ENCODE peak calls at places on chromosomes 16 and 17, in four cellular contexts. C is stomach, W is uterus, E is Peyer's patch. T is an unnamed sample.

GRCh38 chr17:78132767-78133178 is 2.2 kb downstream of the TMC8 start:
- DNase-seq in E (no peak), W (no peak), C (no peak), T (no peak)

GRCh38 chr17:59367657-59368045 is 36.2 kb downstream of the YPEL2 start:
- DNase-seq in C (no peak), E (no peak), W (no peak), T (no peak)

GRCh38 chr16:65672960-65673359 is 551.1 kb upstream of the CDH11 start:
- DNase-seq in C (no peak), W (no peak), E (no peak), T (no peak)

GRCh38 chr17:29617481-29618271 is 5.0 kb downstream of the CORO6 start:
- DNase-seq in E (peak), W (no peak), C (peak), T (peak)

GRCh38 chr17:55717898-55718735 is 4.5 kb downstream of the TMEM100 start:
- DNase-seq in W (peak), E (peak), C (peak), T (peak)

GRCh38 chr17:19650826-19651225 is 2.3 kb downstream of the ALDH3A2 start:
- DNase-seq in C (no peak), W (no peak), E (no peak), T (no peak)

GRCh38 chr17:28961391-28961790 is 10.1 kb upstream of the PHF12 start:
- DNase-seq in C (no peak), E (no peak), W (no peak), T (no peak)

GRCh38 chr17:48835971-48836370 is 5.1 kb downstream of the CALCOCO2 start:
- DNase-seq in C (peak), E (no peak), W (no peak), T (peak)

GRCh38 chr16:88566158-88566557 is 4.0 kb upstream of the ZC3H18 start:
- DNase-seq in W (no peak), E (no peak), C (no peak), T (no peak)

GRCh38 chr16:80433617-80434016 is 107.2 kb upstream of the DYNLRB2 start:
- DNase-seq in E (no peak), C (no peak), W (no peak), T (no peak)

GRCh38 chr17:44144966-44145739 is 3.4 kb downstream of the HROB start:
- DNase-seq in E (no peak), C (no peak), W (no peak), T (no peak)

GRCh38 chr17:15998031-15998574 is 1.4 kb downstream of the ZSWIM7 start:
- DNase-seq in C (no peak), W (no peak), E (no peak), T (no peak)

GRCh38 chr17:14745122-14745521 is 444.2 kb downstream of the HS3ST3B1 start:
- DNase-seq in E (no peak), W (no peak), C (no peak), T (no peak)

GRCh38 chr17:65987988-65988387 is 203.9 kb downstream of the CEP112 start:
- DNase-seq in E (no peak), W (no peak), C (no peak), T (peak)

GRCh38 chr16:67157892-67158635 is 1.6 kb downstream of the TRADD start:
- DNase-seq in C (no peak), E (no peak), W (no peak), T (peak)

GRCh38 chr16:51465026-51465425 is 314.0 kb upstream of the SALL1 start:
- DNase-seq in E (no peak), W (no peak), C (no peak), T (no peak)

GRCh38 chr16:67661101-67661661 is 421 bp downstream of the PARD6A start:
- DNase-seq in E (no peak), C (no peak), W (no peak), T (no peak)

GRCh38 chr16:15653227-15653626 is 3.2 kb downstream of the NDE1 start:
- DNase-seq in C (no peak), E (no peak), W (no peak), T (no peak)

DNA sequence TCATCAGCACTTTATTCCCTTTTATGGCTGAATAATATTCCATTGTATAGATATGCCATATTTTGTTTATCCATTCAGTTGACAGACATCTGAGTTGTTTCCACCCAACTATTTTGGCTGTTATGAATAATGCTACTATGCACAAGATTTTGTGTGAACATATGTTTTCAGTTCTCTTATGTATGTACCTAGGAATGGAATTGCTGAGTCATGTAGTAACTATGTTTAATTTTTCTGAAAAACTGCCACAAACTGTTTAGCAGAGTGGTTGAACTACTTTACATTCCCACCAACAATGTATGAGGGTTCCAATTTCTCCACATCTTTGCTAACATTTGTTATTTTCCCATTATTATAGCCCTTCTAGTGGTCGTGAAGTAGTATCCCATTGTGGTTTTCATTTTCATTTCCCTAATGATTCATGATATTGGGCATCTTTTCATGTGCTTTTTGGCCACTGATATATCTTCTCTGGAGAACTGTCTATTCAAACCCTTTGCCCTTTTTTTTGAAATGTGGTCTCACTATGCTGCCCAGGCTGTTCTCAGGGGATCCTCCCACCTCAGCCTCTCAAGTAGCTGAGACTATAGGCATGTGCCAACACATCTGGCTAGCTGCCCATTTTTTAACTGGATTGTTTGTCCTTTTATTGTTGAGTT is 26.3 kb downstream of the SMURF2 start:
- DNase-seq in W (no peak), E (no peak), C (no peak), T (peak)
- TF ChIP-seq CTCF in W (no peak), E (no peak), C (no peak), T (no peak)

GRCh38 chr17:2266045-2266864 is 37.3 kb downstream of the SMG6 start:
- DNase-seq in E (peak), C (peak), W (no peak), T (peak)
- H3K4me3 ChIP-seq in E (no peak), C (no peak), W (no peak), T (peak)

GRCh38 chr17:22507823-22508222 is 815.5 kb downstream of the KCNJ18 start:
- DNase-seq in C (no peak), W (no peak), E (no peak), T (no peak)
- TF ChIP-seq CTCF in C (no peak), W (no peak), E (no peak), T (no peak)

GRCh38 chr16:30354423-30355143 is 525 bp downstream of the CD2BP2 start:
- DNase-seq in E (no peak), C (no peak), W (no peak), T (no peak)

GRCh38 chr16:30355144-30355953 is at the start of gene CD2BP2:
- DNase-seq in C (peak), W (peak), E (peak), T (peak)

GRCh38 chr16:30351586-30352419 is 3.3 kb downstream of the CD2BP2 start:
- DNase-seq in E (no peak), W (peak), C (peak), T (no peak)

GRCh38 chr16:30352488-30353401 is 2.4 kb downstream of the CD2BP2 start:
- DNase-seq in E (no peak), W (no peak), C (no peak), T (no peak)

DNA sequence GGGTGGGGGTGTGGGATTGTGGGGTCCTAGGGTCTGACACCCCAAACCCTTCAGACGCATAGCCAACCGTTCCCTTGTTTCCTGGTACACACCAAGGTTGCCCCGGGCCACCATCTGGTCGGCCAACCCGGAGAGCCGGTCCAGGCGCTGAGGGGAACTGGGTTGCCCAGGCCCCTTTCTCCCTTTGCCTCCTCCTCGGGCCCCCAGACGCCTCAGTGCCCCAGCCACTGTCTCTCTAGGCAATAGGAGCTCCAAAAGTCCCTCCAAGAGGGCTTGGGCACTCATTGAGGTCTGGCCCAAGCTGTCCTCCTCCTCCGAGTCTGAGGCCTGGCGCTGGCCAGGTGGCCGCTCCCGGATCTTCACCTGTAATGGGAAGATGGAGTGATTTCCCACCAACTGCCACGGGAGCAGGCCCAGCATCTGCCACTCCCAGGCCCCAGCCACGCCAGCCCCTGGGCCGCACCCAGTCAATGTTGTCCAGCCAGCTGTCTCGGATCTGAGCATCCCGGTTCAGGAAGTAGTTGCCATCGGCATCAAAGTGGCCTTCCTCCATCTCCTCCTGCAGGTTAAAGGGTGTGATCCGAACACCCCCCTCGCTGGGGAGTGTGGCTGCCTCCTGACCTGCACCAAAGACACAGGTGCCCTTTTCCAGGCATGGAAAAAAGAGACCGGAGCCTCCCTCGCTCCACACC is 1.5 kb downstream of the CD2BP2 start:
- DNase-seq in E (no peak), C (no peak), W (no peak), T (no peak)
- H3K4me3 ChIP-seq in E (no peak), C (no peak), W (no peak), T (no peak)

DNA sequence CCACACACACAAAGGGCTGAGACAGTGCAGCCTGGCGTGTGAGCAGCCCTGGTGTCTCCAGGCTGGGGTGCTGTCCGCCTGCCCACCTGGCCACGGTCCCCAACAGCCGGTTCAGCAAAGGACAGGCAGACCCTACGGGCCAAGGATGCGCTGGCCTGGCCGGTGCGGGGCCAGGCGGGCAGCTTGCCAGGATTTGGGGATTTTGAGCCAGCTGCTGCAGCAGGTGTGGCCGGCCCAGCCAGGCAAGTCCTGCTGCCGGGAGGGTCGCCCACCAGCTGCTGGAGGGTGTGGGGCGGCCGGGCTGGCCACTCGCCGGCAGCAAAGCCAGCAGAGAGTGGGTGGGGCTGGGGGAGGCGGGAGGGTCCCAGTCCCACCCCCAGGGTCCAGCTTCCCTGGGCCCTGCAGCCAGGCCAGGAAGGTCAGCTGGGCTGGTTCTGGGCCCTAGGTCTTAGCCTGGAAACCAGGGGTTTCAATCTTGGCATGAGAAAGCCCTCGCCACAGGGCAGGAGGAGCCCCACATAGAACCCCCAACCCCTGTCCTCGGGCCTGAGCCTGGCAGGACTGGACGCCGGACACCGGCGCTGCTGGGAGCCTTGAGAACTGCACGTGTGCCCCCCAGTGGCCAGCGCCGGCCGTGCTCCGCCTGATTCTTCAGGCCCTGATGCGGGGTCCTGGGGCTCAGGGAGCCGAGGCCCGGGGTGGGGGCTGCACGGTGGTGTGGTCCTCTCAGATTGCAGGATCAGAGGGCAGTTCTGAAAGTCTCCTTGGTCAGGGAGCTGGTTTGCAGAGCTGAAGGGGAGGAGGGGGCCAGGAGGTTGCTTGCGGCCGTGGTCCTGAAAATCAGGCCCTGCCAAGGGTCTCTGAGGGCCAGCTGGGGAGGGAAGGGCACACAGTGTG is 17.6 kb upstream of the SSTR5 start:
- DNase-seq in E (peak), C (peak), W (no peak), T (peak)
- TF ChIP-seq CTCF in E (peak), C (peak), W (no peak), T (peak)

GRCh38 chr17:8630227-8630801 is at the start of gene MYH10:
- DNase-seq in C (no peak), E (no peak), W (peak), T (no peak)
- H3K4me3 ChIP-seq in C (peak), E (peak), W (peak), T (peak)

GRCh38 chr16:11347831-11348230 is 2.6 kb downstream of the RMI2 start:
- DNase-seq in C (no peak), E (no peak), W (no peak), T (no peak)

GRCh38 chr16:11348737-11349598 is 3.7 kb downstream of the RMI2 start:
- DNase-seq in C (no peak), W (no peak), E (no peak), T (no peak)

GRCh38 chr16:11342021-11342855 is 3.0 kb upstream of the RMI2 start:
- DNase-seq in E (no peak), W (no peak), C (no peak), T (no peak)

GRCh38 chr16:11346700-11347319 is 1.6 kb downstream of the RMI2 start:
- DNase-seq in C (no peak), W (no peak), E (no peak), T (no peak)

GRCh38 chr16:11345040-11345862 is at the start of gene RMI2:
- DNase-seq in E (peak), W (peak), C (peak), T (peak)
- TF ChIP-seq CTCF in E (no peak), W (no peak), C (no peak), T (no peak)

DNA sequence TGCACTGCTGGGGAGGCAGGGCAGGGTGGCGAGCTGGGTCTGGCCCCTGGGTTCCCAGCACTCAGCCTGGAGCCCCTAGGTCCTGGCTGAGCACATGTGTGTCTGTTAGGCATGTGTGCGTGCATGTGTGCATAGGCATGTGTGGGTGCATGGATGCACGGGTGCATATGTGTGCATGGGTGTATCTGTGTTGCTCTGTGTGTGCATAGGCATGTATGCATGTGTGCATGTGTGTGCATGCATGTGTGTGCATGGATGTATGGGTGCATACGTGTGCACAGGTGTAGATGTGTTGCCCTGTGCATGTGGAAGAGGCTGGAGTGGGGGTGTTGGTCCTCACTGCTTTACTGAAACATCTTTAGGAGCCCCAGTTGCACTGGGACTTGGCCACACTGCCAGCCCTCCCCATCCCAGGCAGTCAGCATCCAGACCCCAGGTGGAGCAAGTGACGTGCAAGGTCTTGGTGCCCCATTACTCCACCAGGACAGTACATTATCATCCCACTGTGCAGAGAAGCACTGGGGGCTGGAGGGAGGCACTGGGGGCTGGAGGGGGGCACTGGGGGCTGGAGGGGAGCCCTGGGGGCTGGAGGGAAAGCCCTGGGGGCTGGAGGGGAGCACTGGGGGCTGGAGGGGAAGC is 10.4 kb upstream of the DPEP1 start:
- DNase-seq in C (no peak), E (no peak), W (no peak), T (no peak)
- H3K4me3 ChIP-seq in C (no peak), E (no peak), W (no peak), T (no peak)

DNA sequence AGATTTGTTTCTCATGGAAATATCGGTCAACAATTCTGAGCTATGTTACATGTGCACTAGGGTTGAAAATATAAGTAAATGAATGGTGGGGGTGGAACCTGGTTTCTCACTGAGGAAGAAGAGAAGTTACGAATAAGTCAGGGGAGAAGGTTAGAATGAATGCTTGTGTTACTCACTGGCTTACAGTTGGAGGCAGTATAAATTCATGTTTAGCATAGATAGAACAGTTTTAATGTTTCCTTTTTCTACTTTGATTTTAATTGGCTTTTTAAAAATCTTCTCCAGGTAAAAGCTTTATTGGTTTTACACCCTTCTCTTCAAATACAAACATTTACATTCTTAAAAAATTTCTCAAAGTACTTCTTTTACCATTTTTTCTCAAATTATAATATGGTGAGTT is 1113.7 kb downstream of the CDH11 start:
- DNase-seq in W (no peak), E (no peak), C (no peak), T (no peak)
- TF ChIP-seq CTCF in W (no peak), E (no peak), C (no peak), T (no peak)